ENCODE peak calls at places on chromosomes 6 and 20, in five cellular contexts. D, R, N, X and O are unnamed samples.

GRCh38 chr20:35615667-35616464 is at the start of gene SPAG4:
- DNase-seq in R (peak), X (peak), N (no peak), D (peak), O (peak)

GRCh38 chr6:25342784-25343183 is 63.6 kb downstream of the CARMIL1 start:
- DNase-seq in X (no peak), D (no peak), R (peak), N (peak), O (no peak)

GRCh38 chr20:40393161-40393560 is 295.9 kb downstream of the MAFB start:
- DNase-seq in N (no peak), D (no peak), X (no peak), R (no peak), O (no peak)

GRCh38 chr6:53986165-53986720 is 125.0 kb upstream of the MLIP start:
- DNase-seq in D (no peak), N (peak), X (peak), R (peak), O (peak)

GRCh38 chr20:2753456-2754040 is 46.9 kb downstream of the CPXM1 start:
- DNase-seq in D (no peak), X (no peak), R (no peak), N (no peak), O (no peak)

GRCh38 chr6:17867880-17868279 is 119.6 kb downstream of the KIF13A start:
- DNase-seq in D (no peak), X (no peak), R (peak), N (peak), O (no peak)

GRCh38 chr20:61360296-61360695 is 108.2 kb downstream of the CDH4 start:
- DNase-seq in N (no peak), D (no peak), X (no peak), R (no peak), O (no peak)

GRCh38 chr6:112019619-112020018 is 34.3 kb upstream of the CCN6 start:
- DNase-seq in N (no peak), R (no peak), X (no peak), D (no peak), O (no peak)

GRCh38 chr6:89022747-89023289 is 57.7 kb upstream of the PNRC1 start:
- DNase-seq in D (no peak), R (peak), N (peak), X (no peak), O (no peak)

GRCh38 chr20:63735859-63736718 is at the start of gene LIME1:
- DNase-seq in N (no peak), X (no peak), R (no peak), D (peak), O (peak)

GRCh38 chr6:169263374-169263773 is 9.7 kb upstream of the THBS2 start:
- DNase-seq in R (peak), N (no peak), X (no peak), D (no peak), O (no peak)

GRCh38 chr6:16109659-16110300 is 19.1 kb upstream of the MYLIP start:
- DNase-seq in R (no peak), D (no peak), X (no peak), N (no peak), O (no peak)

GRCh38 chr6:143583542-143584330 is 72.2 kb upstream of the FUCA2 start:
- DNase-seq in D (no peak), X (no peak), R (peak), N (no peak), O (no peak)

GRCh38 chr6:73074175-73074574 is 151.1 kb downstream of the KHDC1L start:
- DNase-seq in D (no peak), R (peak), N (peak), X (no peak), O (no peak)

GRCh38 chr6:111579816-111580215 is 25.9 kb downstream of the TRAF3IP2 start:
- DNase-seq in X (no peak), N (no peak), R (no peak), D (no peak), O (no peak)

GRCh38 chr6:159080217-159080976 is 35.6 kb upstream of the TAGAP start:
- DNase-seq in D (no peak), R (no peak), N (no peak), X (no peak), O (peak)

GRCh38 chr20:35607003-35607735 is 8.5 kb upstream of the SPAG4 start:
- DNase-seq in R (no peak), D (peak), N (no peak), X (no peak), O (peak)

GRCh38 chr20:380763-381580 is 412 bp downstream of the TRIB3 start:
- DNase-seq in X (peak), N (no peak), R (peak), D (peak), O (peak)

GRCh38 chr6:56359201-56359899 is 112.0 kb upstream of the COL21A1 start:
- DNase-seq in X (no peak), R (peak), N (no peak), D (no peak), O (peak)

GRCh38 chr6:31878222-31878621 is 575 bp downstream of the SLC44A4 start:
- DNase-seq in D (no peak), N (no peak), X (no peak), R (no peak), O (no peak)

GRCh38 chr6:121436966-121437756 is 1.7 kb downstream of the GJA1 start:
- DNase-seq in N (no peak), R (peak), X (peak), D (peak), O (no peak)

GRCh38 chr6:158441639-158442308 is 118.1 kb upstream of the TMEM181 start:
- DNase-seq in R (peak), X (peak), D (no peak), N (no peak), O (no peak)

GRCh38 chr20:63759377-63759901 is 19.9 kb downstream of the SLC2A4RG start:
- DNase-seq in R (peak), X (no peak), N (no peak), D (no peak), O (no peak)

GRCh38 chr6:144286503-144287393 is 1.6 kb downstream of the UTRN start:
- DNase-seq in D (peak), R (peak), X (peak), N (peak), O (no peak)

GRCh38 chr6:112800439-112800838 is 453.3 kb downstream of the RFPL4B start:
- DNase-seq in N (no peak), R (no peak), D (no peak), X (no peak), O (no peak)

GRCh38 chr20:57187068-57187634 is 79.3 kb downstream of the BMP7 start:
- DNase-seq in X (no peak), N (no peak), R (no peak), D (no peak), O (no peak)

GRCh38 chr6:25341923-25342619 is 62.9 kb downstream of the CARMIL1 start:
- DNase-seq in D (no peak), R (no peak), X (no peak), N (no peak), O (no peak)

GRCh38 chr6:29797120-29797519 is 30.5 kb upstream of the HLA-G start:
- DNase-seq in R (peak), X (no peak), D (no peak), N (no peak), O (no peak)

GRCh38 chr6:24492475-24492874 is 2.3 kb upstream of the ALDH5A1 start:
- DNase-seq in R (no peak), N (no peak), X (no peak), D (no peak), O (peak)

GRCh38 chr6:144969154-144969553 is 684.0 kb downstream of the UTRN start:
- DNase-seq in R (no peak), N (no peak), X (no peak), D (no peak), O (no peak)

GRCh38 chr20:3248167-3248992 is 9.4 kb upstream of the SLC4A11 start:
- DNase-seq in X (peak), D (peak), N (no peak), R (peak), O (peak)

GRCh38 chr6:22783921-22784320 is 214.6 kb downstream of the HDGFL1 start:
- DNase-seq in D (no peak), N (no peak), X (no peak), R (no peak), O (no peak)

GRCh38 chr6:113876654-113877053 is 19.5 kb downstream of the MARCKS start:
- DNase-seq in X (no peak), D (no peak), R (no peak), N (no peak), O (no peak)

GRCh38 chr6:113870917-113871316 is 13.8 kb downstream of the MARCKS start:
- DNase-seq in D (no peak), X (no peak), N (no peak), R (no peak), O (no peak)

GRCh38 chr6:113871975-113872374 is 14.8 kb downstream of the MARCKS start:
- DNase-seq in X (no peak), R (no peak), N (no peak), D (no peak), O (peak)

GRCh38 chr6:113875470-113875869 is 18.3 kb downstream of the MARCKS start:
- DNase-seq in R (peak), N (no peak), D (no peak), X (no peak), O (no peak)

DNA sequence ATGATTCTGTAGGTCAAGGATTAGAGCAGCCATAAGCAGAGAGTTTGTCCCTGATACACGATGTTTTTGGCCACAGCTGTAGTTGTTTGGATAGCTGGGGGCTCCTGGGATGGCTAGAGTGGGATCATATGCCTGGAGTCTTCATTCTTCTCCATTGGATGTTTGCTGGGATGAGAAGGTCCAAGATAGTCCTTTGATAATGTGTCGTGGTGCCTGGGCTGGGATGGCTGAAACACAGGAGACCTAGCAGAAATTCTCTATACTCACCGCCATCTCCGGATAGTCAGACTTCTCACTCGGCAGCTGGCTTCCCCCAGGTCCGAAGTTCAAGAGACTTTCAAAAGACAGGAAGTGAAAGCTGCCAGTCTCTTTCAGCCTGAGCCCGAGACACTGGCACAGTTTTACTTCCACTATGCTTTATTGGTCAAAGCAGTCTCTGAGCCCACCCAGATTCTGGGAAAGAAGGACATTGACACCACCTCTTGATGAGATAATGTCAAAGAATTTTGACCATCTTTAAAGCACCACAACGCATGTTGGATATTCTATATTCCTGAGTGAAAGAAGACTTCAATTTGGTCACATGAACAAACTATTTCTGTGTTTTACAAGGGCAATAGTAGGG is 16.0 kb downstream of the MARCKS start:
- DNase-seq in D (peak), N (no peak), R (no peak), X (peak), O (peak)
- TF ChIP-seq CTCF in D (no peak), N (no peak), R (no peak), X (no peak), O (no peak)

DNA sequence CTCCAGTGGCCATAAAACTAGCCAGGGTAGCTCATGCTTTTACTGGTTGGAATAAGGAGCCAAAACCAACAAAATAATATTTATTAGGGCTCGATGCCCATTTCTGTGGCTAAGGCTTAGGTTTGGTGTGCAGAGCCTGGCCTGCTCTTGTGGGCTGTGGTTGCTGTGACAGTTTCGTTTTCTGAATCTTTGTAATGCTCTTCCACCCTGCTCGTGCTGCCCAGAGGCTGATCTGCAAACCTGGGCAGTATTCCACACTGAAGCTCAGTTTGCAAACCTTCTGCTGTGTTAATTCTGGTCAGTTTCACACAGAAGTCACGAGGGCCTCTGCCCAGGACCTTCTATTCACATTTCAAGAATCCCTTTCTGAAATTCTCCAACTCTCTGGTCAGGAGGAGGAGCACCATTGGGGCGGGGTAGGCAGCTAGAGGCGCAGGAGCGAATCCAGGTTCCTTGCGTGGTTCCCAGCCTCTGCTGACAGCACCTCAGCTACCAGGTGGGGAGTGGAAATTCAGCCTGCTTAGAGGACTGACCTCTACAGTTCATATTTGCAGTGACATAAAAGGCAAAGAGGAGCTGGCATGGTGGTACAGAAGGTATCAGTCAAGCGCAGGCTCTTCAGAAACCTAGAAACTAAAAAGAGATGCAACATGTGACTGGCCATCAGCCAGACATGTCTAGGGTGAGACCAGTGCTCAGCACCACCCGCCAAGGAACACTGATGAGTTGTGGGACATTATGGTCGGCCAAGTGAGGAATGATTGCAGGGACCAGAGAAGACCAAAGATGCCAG is 14.3 kb upstream of the C20orf144 start:
- DNase-seq in N (no peak), D (no peak), X (peak), R (peak), O (peak)
- H3K4me3 ChIP-seq in N (no peak), D (no peak), X (peak), R (no peak), O (no peak)

GRCh38 chr6:104829183-104829958 is 30.3 kb downstream of the HACE1 start:
- DNase-seq in D (no peak), X (no peak), R (peak), N (no peak), O (no peak)
- TF ChIP-seq CTCF in D (no peak), X (no peak), R (no peak), N (no peak), O (no peak)

GRCh38 chr20:44416082-44416715 is 59.5 kb upstream of the TTPAL start:
- DNase-seq in X (no peak), N (no peak), R (no peak), D (no peak), O (no peak)
- H3K4me3 ChIP-seq in X (no peak), N (no peak), R (no peak), D (no peak), O (no peak)

DNA sequence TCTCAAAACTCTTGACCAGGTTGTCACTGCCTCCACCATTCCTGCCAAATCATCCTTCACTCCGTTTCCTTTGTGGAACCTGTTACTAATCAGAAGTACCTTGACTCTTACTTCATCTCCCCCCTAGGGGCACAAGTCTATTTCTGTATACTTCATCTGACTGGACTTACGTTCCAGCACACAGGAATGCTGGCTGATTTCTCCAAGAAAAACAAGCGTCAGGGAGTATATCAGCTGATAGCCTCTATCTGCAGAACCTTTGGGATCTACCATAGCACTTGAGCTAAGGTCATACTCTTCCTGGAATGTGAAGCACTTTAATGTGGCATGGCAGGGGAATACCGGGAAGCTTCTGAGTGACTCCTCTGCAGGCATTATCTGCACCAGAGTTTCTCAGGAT is 178.1 kb upstream of the MOCS1 start:
- DNase-seq in R (no peak), X (no peak), N (no peak), D (no peak), O (no peak)
- TF ChIP-seq CTCF in R (no peak), X (no peak), N (no peak), D (no peak), O (no peak)

DNA sequence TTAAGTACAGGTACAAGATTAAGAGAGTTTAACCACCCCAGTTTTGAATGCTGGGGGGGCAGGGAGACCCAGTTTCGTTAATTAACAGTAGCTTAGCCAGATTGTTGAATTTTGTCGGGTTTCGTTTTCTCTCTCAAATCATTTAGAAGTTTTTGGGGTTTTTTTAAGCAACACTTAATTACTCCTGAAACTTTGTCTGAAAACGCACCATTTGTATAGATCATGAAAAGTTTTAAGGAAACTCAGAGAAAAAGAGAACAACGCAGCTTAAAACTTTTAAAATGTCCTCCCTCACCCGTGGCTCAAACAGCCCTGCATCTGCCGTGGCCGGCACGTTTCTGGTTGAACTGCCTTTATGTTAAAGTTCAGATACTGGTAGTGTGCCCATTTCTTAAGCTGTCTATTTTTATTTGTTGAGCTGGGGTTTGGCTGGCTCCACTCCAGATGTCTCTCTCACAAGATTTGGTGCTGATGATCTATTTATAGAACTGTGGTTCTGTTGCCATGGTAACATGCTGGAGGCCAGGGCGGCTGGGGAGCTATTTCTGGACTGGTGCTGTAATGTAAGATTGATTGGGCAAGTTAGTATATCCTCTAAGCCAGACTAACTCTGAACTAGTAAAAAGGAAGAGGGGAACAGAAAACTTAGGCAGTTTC is 55.1 kb downstream of the GNAS start:
- DNase-seq in D (peak), R (peak), X (peak), N (peak), O (peak)
- H3K4me3 ChIP-seq in D (no peak), R (peak), X (peak), N (peak), O (peak)

GRCh38 chr6:161353208-161353613 is 79.3 kb upstream of the AGPAT4 start:
- DNase-seq in D (no peak), N (no peak), X (no peak), R (peak), O (no peak)
- TF ChIP-seq CTCF in D (no peak), N (no peak), X (peak), R (peak), O (no peak)